ENCODE peak calls at places on chromosome 16, in nine cellular contexts. P is upper lobe of right lung; L is CD4-positive, alpha-beta T cell; K is activated naive CD8-positive, alpha-beta T cell treated with anti-CD3 and anti-CD28 coated beads for 36 hours; C is smooth muscle cell of the brain vasculature; S is stimulated activated CD4-positive, alpha-beta T cell treated with anti-CD3 and anti-CD28 coated beads, Interleukin-15, amount 100 ng/mL, for 48 hours; Q is T-helper 2 cell; A is A549; E is gastrocnemius medialis. W is an unnamed sample.

GRCh38 chr16:88455610-88456355 is 2.7 kb downstream of the ZFPM1 start:
- DNase-seq in P (peak), L (peak), K (peak), C (no peak), S (peak), Q (peak), A (peak), E (no peak), W (no peak)

GRCh38 chr16:10871157-10871991 is 5.6 kb upstream of the CIITA start:
- DNase-seq in P (peak), L (peak), K (peak), C (peak), S (peak), Q (peak), A (no peak), E (no peak), W (peak)

GRCh38 chr16:6377956-6378355 is 954.7 kb upstream of the RBFOX1 start:
- DNase-seq in P (no peak), L (no peak), K (no peak), C (no peak), S (no peak), Q (no peak), A (no peak), E (no peak), W (no peak)

GRCh38 chr16:4298761-4299522 is 16.9 kb upstream of the GLIS2 start:
- DNase-seq in P (peak), L (no peak), K (no peak), C (no peak), S (no peak), Q (no peak), A (peak), E (peak), W (no peak)

GRCh38 chr16:19678804-19679203 is 39.2 kb downstream of the KNOP1 start:
- DNase-seq in P (no peak), L (no peak), K (no peak), C (no peak), S (no peak), Q (no peak), A (no peak), E (no peak), W (no peak)

GRCh38 chr16:1527836-1528811 is 5.3 kb upstream of the TMEM204 start:
- DNase-seq in P (no peak), L (no peak), K (no peak), C (no peak), S (no peak), Q (no peak), A (no peak), E (no peak), W (no peak)

GRCh38 chr16:5326395-5326794 is 228.8 kb upstream of the EEF2KMT start:
- DNase-seq in P (no peak), L (no peak), K (no peak), C (no peak), S (no peak), Q (no peak), A (no peak), E (no peak), W (no peak)

GRCh38 chr16:74224828-74225227 is 71.8 kb upstream of the PSMD7 start:
- DNase-seq in P (no peak), L (no peak), K (no peak), C (no peak), S (no peak), Q (no peak), A (no peak), E (no peak), W (no peak)

GRCh38 chr16:4713663-4714501 is 20.2 kb downstream of the ANKS3 start:
- DNase-seq in P (no peak), L (no peak), K (no peak), C (no peak), S (no peak), Q (no peak), A (no peak), E (no peak), W (no peak)

GRCh38 chr16:66662445-66663194 is 33.9 kb downstream of the CMTM4 start:
- DNase-seq in P (no peak), L (no peak), K (no peak), C (peak), S (no peak), Q (no peak), A (peak), E (no peak), W (no peak)

GRCh38 chr16:995087-995486 is 13.5 kb downstream of the SOX8 start:
- DNase-seq in P (no peak), L (no peak), K (no peak), C (no peak), S (no peak), Q (no peak), A (no peak), E (no peak), W (no peak)

GRCh38 chr16:70725024-70725911 is 39.4 kb upstream of the MTSS2 start:
- DNase-seq in P (peak), L (no peak), K (no peak), C (no peak), S (no peak), Q (no peak), A (no peak), E (peak), W (no peak)

GRCh38 chr16:6481894-6482293 is 850.8 kb upstream of the RBFOX1 start:
- DNase-seq in P (no peak), L (no peak), K (no peak), C (no peak), S (no peak), Q (no peak), A (no peak), E (no peak), W (no peak)

GRCh38 chr16:87133112-87133850 is 183.9 kb downstream of the C16orf95 start:
- DNase-seq in P (peak), L (no peak), K (no peak), C (no peak), S (no peak), Q (no peak), A (no peak), E (no peak), W (no peak)

GRCh38 chr16:19266774-19267173 is 18.8 kb upstream of the CLEC19A start:
- DNase-seq in P (no peak), L (no peak), K (no peak), C (no peak), S (no peak), Q (no peak), A (no peak), E (no peak), W (no peak)

GRCh38 chr16:20905576-20905975 is 5.0 kb downstream of the LYRM1 start:
- DNase-seq in P (no peak), L (no peak), K (no peak), C (no peak), S (no peak), Q (no peak), A (no peak), E (no peak), W (no peak)

GRCh38 chr16:12171206-12171605 is 194.7 kb downstream of the SNX29 start:
- DNase-seq in P (no peak), L (no peak), K (no peak), C (no peak), S (no peak), Q (no peak), A (no peak), E (no peak), W (no peak)

GRCh38 chr16:72646615-72647014 is 401.3 kb downstream of the ZFHX3 start:
- DNase-seq in P (no peak), L (no peak), K (no peak), C (no peak), S (no peak), Q (no peak), A (no peak), E (no peak), W (no peak)

GRCh38 chr16:24013733-24014645 is 178.2 kb downstream of the PRKCB start:
- DNase-seq in P (no peak), L (peak), K (peak), C (no peak), S (peak), Q (peak), A (peak), E (no peak), W (peak)

GRCh38 chr16:55842369-55843104 is 9.6 kb upstream of the CES1 start:
- DNase-seq in P (no peak), L (no peak), K (no peak), C (no peak), S (no peak), Q (peak), A (peak), E (no peak), W (no peak)

GRCh38 chr16:83967838-83968482 is at the start of gene NECAB2:
- DNase-seq in P (no peak), L (no peak), K (peak), C (no peak), S (no peak), Q (peak), A (no peak), E (no peak), W (no peak)

GRCh38 chr16:59573528-59574271 is 839.6 kb upstream of the GOT2 start:
- DNase-seq in P (no peak), L (no peak), K (no peak), C (no peak), S (no peak), Q (no peak), A (peak), E (no peak), W (no peak)

GRCh38 chr16:87806608-87807546 is 41.1 kb upstream of the KLHDC4 start:
- DNase-seq in P (peak), L (peak), K (peak), C (no peak), S (peak), Q (peak), A (peak), E (no peak), W (no peak)

GRCh38 chr16:86545927-86546637 is 9.0 kb downstream of the MTHFSD start:
- DNase-seq in P (no peak), L (no peak), K (no peak), C (no peak), S (no peak), Q (no peak), A (no peak), E (no peak), W (no peak)

W was measured in KG1.